ENCODE peak calls at places on chromosomes 3 and 15, in ten cellular contexts. V is hippocampal formation; B is Peyer's patch; H is brain microvascular endothelial cell; Y is AG09309; I is NCI-H1436 treated with DMSO at 0.1 percent for 48 hours; U is CD4-positive, alpha-beta T cell; G is M059J; J is ELR; M is HT1080. P is an unnamed sample.

GRCh38 chr15:76973362-76973743 is 21.6 kb upstream of the PSTPIP1 start:
- DNase-seq in Y (no peak), I (no peak), J (peak), B (peak), M (peak), U (peak), V (peak), G (peak), H (no peak), P (peak)

GRCh38 chr15:93035092-93035915 is 53.7 kb downstream of the RGMA start:
- DNase-seq in M (no peak), Y (no peak), J (no peak), V (no peak), B (no peak), H (no peak), U (no peak), I (no peak), G (no peak), P (no peak)

GRCh38 chr3:157488144-157488543 is 15.1 kb downstream of the VEPH1 start:
- DNase-seq in V (no peak), M (no peak), B (no peak), G (peak), I (no peak), Y (no peak), U (no peak), J (peak), H (no peak), P (no peak)

GRCh38 chr3:172247525-172248274 is 200.6 kb downstream of the GHSR start:
- DNase-seq in U (no peak), M (no peak), B (no peak), H (no peak), V (no peak), I (no peak), Y (no peak), J (no peak), G (no peak), P (no peak)

GRCh38 chr15:49895337-49896223 is 223.5 kb downstream of the ATP8B4 start:
- DNase-seq in Y (no peak), H (peak), V (peak), I (no peak), G (no peak), M (no peak), U (no peak), J (no peak), B (no peak), P (no peak)

GRCh38 chr3:56878046-56878445 is 76.3 kb upstream of the ARHGEF3 start:
- DNase-seq in M (no peak), U (peak), Y (no peak), B (no peak), J (no peak), H (peak), I (no peak), V (no peak), G (no peak), P (no peak)

GRCh38 chr3:106811376-106811775 is 565.9 kb upstream of the CCDC54 start:
- DNase-seq in Y (peak), B (no peak), I (no peak), M (peak), U (no peak), H (peak), V (no peak), J (peak), G (peak), P (no peak)

GRCh38 chr3:52244061-52244628 is 1.4 kb upstream of the PPM1M start:
- DNase-seq in J (peak), M (peak), U (no peak), Y (no peak), V (no peak), I (no peak), H (no peak), G (peak), B (peak), P (no peak)

GRCh38 chr3:27134165-27134796 is 234.9 kb downstream of the NEK10 start:
- DNase-seq in H (peak), J (peak), V (peak), G (peak), U (peak), B (peak), I (no peak), Y (peak), M (peak), P (peak)

GRCh38 chr15:49622561-49622960 is 1.7 kb downstream of the DTWD1 start:
- DNase-seq in Y (no peak), I (no peak), M (no peak), B (no peak), H (no peak), V (no peak), J (peak), U (no peak), G (peak), P (no peak)

GRCh38 chr3:142993958-142994442 is 7.4 kb upstream of the U2SURP start:
- DNase-seq in G (peak), B (peak), J (peak), U (peak), H (peak), Y (peak), M (peak), I (peak), V (peak), P (peak)